ENCODE peak calls at places on chromosome 1, in nine cellular contexts. N is breast epithelium; X is activated CD8-positive, alpha-beta memory T cell treated with anti-CD3 and anti-CD28 coated beads, Interleukin-2, amount 50 U/mL, for 48 hours; W is A172; C is cardiac fibroblast; S is HEK293T; Y is retina; E is SK-N-DZ; O is PC-9. Q is an unnamed sample.
A peak's percentile ranks its signal among the peaks of the same experiment; 100 is the strongest.

GRCh38 chr1:31831397-31832378 is 15.9 kb upstream of the SPOCD1 start:
- DNase-seq in S (no peak), C (peak; percentile 63), X (peak; percentile 35), O (no peak), Y (no peak), N (no peak), W (peak; percentile 6), E (no peak), Q (no peak)

GRCh38 chr1:84997667-84998600 is 1.0 kb upstream of the MCOLN2 start:
- DNase-seq in S (no peak), W (no peak), N (no peak), E (no peak), O (no peak), X (peak; percentile 66), C (peak; percentile 20), Y (peak; percentile 82), Q (peak; percentile 40)

GRCh38 chr1:185645201-185645640 is 89.0 kb upstream of the HMCN1 start:
- DNase-seq in W (peak; percentile 33), C (peak; percentile 7), X (no peak), N (no peak), S (no peak), Y (no peak), E (no peak), O (peak; percentile 6), Q (no peak)

GRCh38 chr1:112528076-112528475 is 19.3 kb downstream of the WNT2B start:
- DNase-seq in C (peak; percentile 52), Y (no peak), W (no peak), O (no peak), N (no peak), E (no peak), X (no peak), S (no peak), Q (no peak)

GRCh38 chr1:21149862-21150432 is 26.8 kb downstream of the EIF4G3 start:
- DNase-seq in N (no peak), W (peak; percentile 84), Y (no peak), O (peak; percentile 54), S (no peak), C (peak; percentile 93), E (no peak), X (no peak), Q (no peak)

GRCh38 chr1:156677616-156678596 is 699 bp upstream of the NES start:
- DNase-seq in N (no peak), X (no peak), E (peak; percentile 79), Y (peak; percentile 83), S (peak; percentile 80), O (peak; percentile 56), W (peak; percentile 94), C (peak; percentile 91), Q (no peak)

GRCh38 chr1:203891950-203892349 is 30.6 kb downstream of the SNRPE start:
- DNase-seq in N (no peak), W (no peak), Y (no peak), E (no peak), C (no peak), O (no peak), X (no peak), S (no peak), Q (no peak)

GRCh38 chr1:22773981-22774471 is 63.4 kb downstream of the EPHB2 start:
- DNase-seq in E (no peak), S (no peak), O (no peak), X (no peak), N (no peak), C (peak; percentile 40), Y (no peak), W (no peak), Q (no peak)

GRCh38 chr1:66478116-66478515 is 55.8 kb upstream of the SGIP1 start:
- DNase-seq in X (no peak), O (no peak), E (no peak), Y (no peak), S (no peak), W (peak; percentile 83), C (peak; percentile 91), N (no peak), Q (no peak)

GRCh38 chr1:13662498-13662897 is 37.5 kb upstream of the PRDM2 start:
- DNase-seq in O (no peak), C (peak; percentile 57), N (no peak), S (no peak), Y (no peak), E (no peak), X (no peak), W (no peak), Q (no peak)

GRCh38 chr1:201575912-201576311 is 37.0 kb downstream of the NAV1 start:
- DNase-seq in S (no peak), E (no peak), X (no peak), W (no peak), C (no peak), O (no peak), N (no peak), Y (no peak), Q (no peak)

GRCh38 chr1:109083923-109084322 is 6.6 kb upstream of the TMEM167B start:
- DNase-seq in N (no peak), C (no peak), O (no peak), X (no peak), W (no peak), E (no peak), S (no peak), Y (no peak), Q (no peak)

GRCh38 chr1:164560504-164560903 is 1.5 kb downstream of the PBX1 start:
- DNase-seq in N (no peak), W (no peak), S (no peak), E (no peak), C (no peak), O (no peak), X (no peak), Y (no peak), Q (no peak)

Q was measured in HuH-7.5.